ENCODE peak calls at places on chromosome 3, in ten cellular contexts. One of them, this sample, is unnamed.

GRCh38 chr3:100463002-100463401 is 29.4 kb upstream of the TMEM45A start:
- DNase-seq in OCI-LY7: peak; percentile 49
- DNase-seq in fibroblast of villous mesenchyme: peak; percentile 78
- DNase-seq in foreskin fibroblast: peak; percentile 53
- DNase-seq in fibroblast of the aortic adventitia: peak; percentile 84
- DNase-seq in K562: peak; percentile 41
- DNase-seq in uterus: no peak
- DNase-seq in stomach: no peak
- DNase-seq in HFFc6: peak; percentile 74
- DNase-seq in AG09309: peak; percentile 52
- DNase-seq in this sample: peak; percentile 17

GRCh38 chr3:117735481-117736101 is 1026.0 kb downstream of the TUSC7 start:
- DNase-seq in OCI-LY7: no peak
- DNase-seq in fibroblast of villous mesenchyme: peak; percentile 41
- DNase-seq in foreskin fibroblast: peak; percentile 66
- DNase-seq in fibroblast of the aortic adventitia: peak; percentile 83
- DNase-seq in K562: no peak
- DNase-seq in uterus: no peak
- DNase-seq in stomach: no peak
- DNase-seq in HFFc6: peak; percentile 86
- DNase-seq in AG09309: peak; percentile 11
- DNase-seq in this sample: no peak

GRCh38 chr3:151002582-151002981 is 30.1 kb upstream of the CLRN1 start:
- DNase-seq in OCI-LY7: no peak
- DNase-seq in fibroblast of villous mesenchyme: no peak
- DNase-seq in foreskin fibroblast: no peak
- DNase-seq in fibroblast of the aortic adventitia: no peak
- DNase-seq in K562: no peak
- DNase-seq in uterus: no peak
- DNase-seq in stomach: no peak
- DNase-seq in HFFc6: no peak
- DNase-seq in AG09309: no peak
- DNase-seq in this sample: peak; percentile 55

GRCh38 chr3:171807806-171808205 is 2.5 kb downstream of the PLD1 start:
- DNase-seq in OCI-LY7: no peak
- DNase-seq in fibroblast of villous mesenchyme: no peak
- DNase-seq in foreskin fibroblast: no peak
- DNase-seq in fibroblast of the aortic adventitia: no peak
- DNase-seq in K562: no peak
- DNase-seq in uterus: no peak
- DNase-seq in stomach: no peak
- DNase-seq in HFFc6: no peak
- DNase-seq in AG09309: no peak
- DNase-seq in this sample: no peak

GRCh38 chr3:147387550-147388394 is 18.6 kb downstream of the ZIC4 start:
- DNase-seq in OCI-LY7: no peak
- DNase-seq in fibroblast of villous mesenchyme: no peak
- DNase-seq in foreskin fibroblast: no peak
- DNase-seq in fibroblast of the aortic adventitia: no peak
- DNase-seq in K562: no peak
- DNase-seq in uterus: no peak
- DNase-seq in stomach: no peak
- DNase-seq in HFFc6: no peak
- DNase-seq in AG09309: no peak
- DNase-seq in this sample: no peak

GRCh38 chr3:122265937-122266336 is 59.1 kb upstream of the CSTA start:
- DNase-seq in OCI-LY7: no peak
- DNase-seq in fibroblast of villous mesenchyme: no peak
- DNase-seq in foreskin fibroblast: no peak
- DNase-seq in fibroblast of the aortic adventitia: no peak
- DNase-seq in K562: no peak
- DNase-seq in uterus: no peak
- DNase-seq in stomach: no peak
- DNase-seq in HFFc6: no peak
- DNase-seq in AG09309: no peak
- DNase-seq in this sample: no peak

GRCh38 chr3:127365383-127365782 is 77.5 kb upstream of the PRR20G start:
- DNase-seq in OCI-LY7: no peak
- DNase-seq in fibroblast of villous mesenchyme: no peak
- DNase-seq in foreskin fibroblast: no peak
- DNase-seq in fibroblast of the aortic adventitia: no peak
- DNase-seq in K562: no peak
- DNase-seq in uterus: no peak
- DNase-seq in stomach: no peak
- DNase-seq in HFFc6: no peak
- DNase-seq in AG09309: no peak
- DNase-seq in this sample: no peak

GRCh38 chr3:64267774-64268604 is 42.7 kb upstream of the PRICKLE2 start:
- DNase-seq in OCI-LY7: no peak
- DNase-seq in fibroblast of villous mesenchyme: peak; percentile 82
- DNase-seq in foreskin fibroblast: peak; percentile 58
- DNase-seq in fibroblast of the aortic adventitia: peak; percentile 76
- DNase-seq in K562: no peak
- DNase-seq in uterus: peak; percentile 78
- DNase-seq in stomach: peak; percentile 45
- DNase-seq in HFFc6: peak; percentile 58
- DNase-seq in AG09309: peak; percentile 45
- DNase-seq in this sample: peak; percentile 93

GRCh38 chr3:49900491-49901153 is 3.1 kb downstream of the MST1R start:
- DNase-seq in OCI-LY7: peak; percentile 65
- DNase-seq in fibroblast of villous mesenchyme: no peak
- DNase-seq in foreskin fibroblast: peak; percentile 44
- DNase-seq in fibroblast of the aortic adventitia: peak; percentile 25
- DNase-seq in K562: no peak
- DNase-seq in uterus: no peak
- DNase-seq in stomach: peak; percentile 93
- DNase-seq in HFFc6: peak; percentile 72
- DNase-seq in AG09309: peak; percentile 25
- DNase-seq in this sample: no peak

GRCh38 chr3:157274644-157275137 is 114.7 kb upstream of the CCNL1 start:
- DNase-seq in OCI-LY7: no peak
- DNase-seq in fibroblast of villous mesenchyme: peak; percentile 76
- DNase-seq in foreskin fibroblast: no peak
- DNase-seq in fibroblast of the aortic adventitia: peak; percentile 40
- DNase-seq in K562: no peak
- DNase-seq in uterus: no peak
- DNase-seq in stomach: no peak
- DNase-seq in HFFc6: no peak
- DNase-seq in AG09309: peak; percentile 57
- DNase-seq in this sample: no peak

GRCh38 chr3:97421565-97421964 is 343.0 kb upstream of the ARL6 start:
- DNase-seq in OCI-LY7: no peak
- DNase-seq in fibroblast of villous mesenchyme: no peak
- DNase-seq in foreskin fibroblast: no peak
- DNase-seq in fibroblast of the aortic adventitia: no peak
- DNase-seq in K562: no peak
- DNase-seq in uterus: no peak
- DNase-seq in stomach: no peak
- DNase-seq in HFFc6: no peak
- DNase-seq in AG09309: no peak
- DNase-seq in this sample: no peak

GRCh38 chr3:97425002-97425401 is 339.6 kb upstream of the ARL6 start:
- DNase-seq in OCI-LY7: no peak
- DNase-seq in fibroblast of villous mesenchyme: no peak
- DNase-seq in foreskin fibroblast: no peak
- DNase-seq in fibroblast of the aortic adventitia: no peak
- DNase-seq in K562: no peak
- DNase-seq in uterus: no peak
- DNase-seq in stomach: no peak
- DNase-seq in HFFc6: no peak
- DNase-seq in AG09309: no peak
- DNase-seq in this sample: no peak
- TF ChIP-seq CTCF in OCI-LY7: no peak
- TF ChIP-seq CTCF in fibroblast of villous mesenchyme: no peak
- TF ChIP-seq CTCF in foreskin fibroblast: no peak
- TF ChIP-seq CTCF in fibroblast of the aortic adventitia: no peak
- TF ChIP-seq CTCF in K562: no peak
- TF ChIP-seq CTCF in uterus: no peak
- TF ChIP-seq CTCF in stomach: no peak
- TF ChIP-seq CTCF in HFFc6: no peak
- TF ChIP-seq CTCF in AG09309: no peak
- TF ChIP-seq CTCF in this sample: no peak

DNA sequence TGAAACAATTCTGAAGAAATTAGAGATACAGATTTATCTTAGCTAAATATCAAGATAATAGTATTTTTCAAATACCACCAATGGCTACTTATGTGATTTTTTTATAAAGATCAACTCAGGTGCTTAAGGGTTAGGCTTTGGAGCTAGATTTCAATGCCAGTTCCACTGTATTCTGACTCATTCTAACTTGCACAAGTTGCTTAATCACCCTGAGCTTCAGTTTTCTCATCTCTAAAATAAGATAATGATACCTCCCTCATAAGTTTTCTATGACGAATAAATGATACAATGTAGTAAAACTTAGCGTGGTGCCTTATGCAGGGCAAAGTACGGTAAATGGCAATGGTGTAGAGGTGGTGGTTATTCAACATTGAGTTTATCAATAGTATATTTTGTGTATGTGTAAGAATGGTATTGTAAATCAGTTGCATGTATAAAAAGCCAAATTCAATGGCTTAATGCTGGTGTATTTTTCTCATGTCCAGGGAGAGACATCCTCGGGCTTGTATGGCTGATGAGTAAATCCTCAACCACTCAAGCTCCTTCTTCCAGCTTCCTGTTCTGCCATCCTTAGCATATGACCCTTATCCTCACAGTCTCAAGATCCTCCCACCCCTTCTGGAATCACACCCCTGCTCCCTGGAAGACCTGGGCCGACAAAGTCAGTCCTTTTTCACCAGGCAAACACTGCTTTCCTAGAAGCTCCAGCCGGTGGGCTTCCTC is 505.9 kb upstream of the CFAP20DC start:
- DNase-seq in OCI-LY7: no peak
- DNase-seq in fibroblast of villous mesenchyme: no peak
- DNase-seq in foreskin fibroblast: no peak
- DNase-seq in fibroblast of the aortic adventitia: peak; percentile 64
- DNase-seq in K562: no peak
- DNase-seq in uterus: no peak
- DNase-seq in stomach: no peak
- DNase-seq in HFFc6: no peak
- DNase-seq in AG09309: no peak
- DNase-seq in this sample: no peak
- TF ChIP-seq CTCF in OCI-LY7: no peak
- TF ChIP-seq CTCF in fibroblast of villous mesenchyme: no peak
- TF ChIP-seq CTCF in foreskin fibroblast: no peak
- TF ChIP-seq CTCF in fibroblast of the aortic adventitia: no peak
- TF ChIP-seq CTCF in K562: no peak
- TF ChIP-seq CTCF in uterus: no peak
- TF ChIP-seq CTCF in stomach: no peak
- TF ChIP-seq CTCF in HFFc6: no peak
- TF ChIP-seq CTCF in AG09309: no peak
- TF ChIP-seq CTCF in this sample: no peak

GRCh38 chr3:10391391-10391790 is 70.5 kb upstream of the SEC13 start:
- DNase-seq in OCI-LY7: no peak
- DNase-seq in fibroblast of villous mesenchyme: no peak
- DNase-seq in foreskin fibroblast: no peak
- DNase-seq in fibroblast of the aortic adventitia: no peak
- DNase-seq in K562: no peak
- DNase-seq in uterus: no peak
- DNase-seq in stomach: no peak
- DNase-seq in HFFc6: no peak
- DNase-seq in AG09309: no peak
- DNase-seq in this sample: no peak

GRCh38 chr3:10393514-10393913 is 72.6 kb upstream of the SEC13 start:
- DNase-seq in OCI-LY7: no peak
- DNase-seq in fibroblast of villous mesenchyme: no peak
- DNase-seq in foreskin fibroblast: no peak
- DNase-seq in fibroblast of the aortic adventitia: no peak
- DNase-seq in K562: no peak
- DNase-seq in uterus: no peak
- DNase-seq in stomach: no peak
- DNase-seq in HFFc6: no peak
- DNase-seq in AG09309: no peak
- DNase-seq in this sample: no peak

GRCh38 chr3:10390641-10391373 is 69.9 kb upstream of the SEC13 start:
- DNase-seq in OCI-LY7: peak; percentile 36
- DNase-seq in fibroblast of villous mesenchyme: no peak
- DNase-seq in foreskin fibroblast: no peak
- DNase-seq in fibroblast of the aortic adventitia: no peak
- DNase-seq in K562: no peak
- DNase-seq in uterus: no peak
- DNase-seq in stomach: no peak
- DNase-seq in HFFc6: no peak
- DNase-seq in AG09309: no peak
- DNase-seq in this sample: no peak

GRCh38 chr3:10392906-10393461 is 72.1 kb upstream of the SEC13 start:
- DNase-seq in OCI-LY7: no peak
- DNase-seq in fibroblast of villous mesenchyme: no peak
- DNase-seq in foreskin fibroblast: no peak
- DNase-seq in fibroblast of the aortic adventitia: no peak
- DNase-seq in K562: no peak
- DNase-seq in uterus: no peak
- DNase-seq in stomach: no peak
- DNase-seq in HFFc6: no peak
- DNase-seq in AG09309: no peak
- DNase-seq in this sample: no peak

GRCh38 chr3:10392244-10392643 is 71.3 kb upstream of the SEC13 start:
- DNase-seq in OCI-LY7: peak; percentile 42
- DNase-seq in fibroblast of villous mesenchyme: no peak
- DNase-seq in foreskin fibroblast: no peak
- DNase-seq in fibroblast of the aortic adventitia: no peak
- DNase-seq in K562: no peak
- DNase-seq in uterus: no peak
- DNase-seq in stomach: no peak
- DNase-seq in HFFc6: no peak
- DNase-seq in AG09309: no peak
- DNase-seq in this sample: no peak
- TF ChIP-seq CTCF in OCI-LY7: peak; percentile 61
- TF ChIP-seq CTCF in fibroblast of villous mesenchyme: peak; percentile 5
- TF ChIP-seq CTCF in foreskin fibroblast: no peak
- TF ChIP-seq CTCF in fibroblast of the aortic adventitia: no peak
- TF ChIP-seq CTCF in K562: peak; percentile 16
- TF ChIP-seq CTCF in uterus: no peak
- TF ChIP-seq CTCF in stomach: no peak
- TF ChIP-seq CTCF in HFFc6: peak; percentile 35
- TF ChIP-seq CTCF in AG09309: peak; percentile 32
- TF ChIP-seq CTCF in this sample: no peak

DNA sequence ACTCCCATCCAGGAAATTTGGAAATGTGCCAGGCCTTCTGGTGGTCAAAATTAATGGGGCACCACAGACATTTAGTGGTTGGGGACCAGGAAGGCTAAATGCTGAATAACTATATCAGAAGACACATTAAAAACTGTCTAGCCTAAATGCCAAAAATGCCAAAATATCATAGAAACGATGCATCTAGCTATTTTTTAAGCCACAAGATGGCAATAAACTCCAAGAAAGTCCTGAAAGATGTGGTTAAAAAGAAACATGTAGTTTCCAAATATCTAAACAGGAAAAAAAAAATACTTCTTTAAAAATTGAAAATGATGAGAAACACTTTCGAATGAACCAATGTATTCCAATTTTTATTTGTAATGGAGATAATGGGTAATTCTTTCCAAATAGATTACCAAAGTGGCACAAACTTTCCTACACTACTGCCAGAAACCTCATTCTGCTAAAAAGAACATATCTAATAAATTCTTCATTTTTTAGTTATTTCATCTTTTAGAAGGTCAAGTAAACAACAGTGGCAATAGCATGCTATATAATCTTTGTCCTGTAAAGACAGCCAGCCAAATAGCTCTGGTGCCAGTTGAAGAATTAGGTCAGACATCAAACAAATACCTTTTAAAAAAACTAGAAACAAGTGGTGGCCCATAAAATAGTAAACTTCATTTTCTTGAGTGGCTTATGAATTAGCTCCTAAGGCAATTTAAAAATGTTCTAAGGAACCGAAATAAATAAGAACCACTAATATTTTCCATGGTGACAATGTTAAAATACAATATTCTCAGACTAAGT is 19.7 kb downstream of the CCDC14 start:
- DNase-seq in OCI-LY7: no peak
- DNase-seq in fibroblast of villous mesenchyme: peak; percentile 18
- DNase-seq in foreskin fibroblast: no peak
- DNase-seq in fibroblast of the aortic adventitia: peak; percentile 46
- DNase-seq in K562: no peak
- DNase-seq in uterus: no peak
- DNase-seq in stomach: no peak
- DNase-seq in HFFc6: peak; percentile 16
- DNase-seq in AG09309: no peak
- DNase-seq in this sample: no peak
- TF ChIP-seq CTCF in OCI-LY7: peak; percentile 66
- TF ChIP-seq CTCF in fibroblast of villous mesenchyme: peak; percentile 33
- TF ChIP-seq CTCF in foreskin fibroblast: peak; percentile 20
- TF ChIP-seq CTCF in fibroblast of the aortic adventitia: peak; percentile 41
- TF ChIP-seq CTCF in K562: no peak
- TF ChIP-seq CTCF in uterus: peak; percentile 21
- TF ChIP-seq CTCF in stomach: no peak
- TF ChIP-seq CTCF in HFFc6: peak; percentile 72
- TF ChIP-seq CTCF in AG09309: peak; percentile 36
- TF ChIP-seq CTCF in this sample: peak; percentile 19

This sample was measured in esophagus muscularis mucosa.